ENCODE peak calls at places on chromosomes 1 and 21, in seven cellular contexts. H is right lobe of liver, X is esophagus squamous epithelium, G is tibial nerve, S is adrenal gland, U is IMR-90, Z is GM12891. I is an unnamed sample.

GRCh38 chr1:187244623-187245022 is 415.9 kb downstream of the PLA2G4A start:
- DNase-seq in H (no peak), X (no peak), G (no peak), S (peak), U (no peak), Z (no peak), I (no peak)

GRCh38 chr1:75908717-75909152 is 23.5 kb downstream of the ASB17 start:
- DNase-seq in H (no peak), X (no peak), G (no peak), S (no peak), U (peak), Z (no peak), I (no peak)

GRCh38 chr1:2306151-2306978 is 78.2 kb downstream of the SKI start:
- DNase-seq in H (no peak), X (no peak), G (no peak), S (no peak), U (no peak), Z (no peak), I (no peak)

GRCh38 chr21:33931799-33932390 is 16.3 kb upstream of the ATP5PO start:
- DNase-seq in H (no peak), X (no peak), G (no peak), S (no peak), U (no peak), Z (no peak), I (no peak)

GRCh38 chr1:169005776-169006175 is 100.7 kb upstream of the ATP1B1 start:
- DNase-seq in H (no peak), X (no peak), G (no peak), S (no peak), U (no peak), Z (no peak), I (no peak)

GRCh38 chr1:43893020-43893419 is 40.6 kb upstream of the ARTN start:
- DNase-seq in H (no peak), X (no peak), G (no peak), S (no peak), U (peak), Z (no peak), I (no peak)

GRCh38 chr1:83131692-83131955 is 867.3 kb downstream of the TTLL7 start:
- DNase-seq in H (no peak), X (no peak), G (no peak), S (no peak), U (no peak), Z (no peak), I (no peak)

GRCh38 chr1:74011736-74012135 is 186.2 kb downstream of the LRRIQ3 start:
- DNase-seq in H (no peak), X (no peak), G (no peak), S (no peak), U (no peak), Z (no peak), I (no peak)

GRCh38 chr1:207848234-207848633 is 62.7 kb downstream of the CD34 start:
- DNase-seq in H (peak), X (peak), G (no peak), S (peak), U (peak), Z (no peak), I (peak)

GRCh38 chr1:89582571-89582970 is 50.3 kb upstream of the LRRC8C start:
- DNase-seq in H (no peak), X (no peak), G (no peak), S (no peak), U (no peak), Z (no peak), I (no peak)

DNA sequence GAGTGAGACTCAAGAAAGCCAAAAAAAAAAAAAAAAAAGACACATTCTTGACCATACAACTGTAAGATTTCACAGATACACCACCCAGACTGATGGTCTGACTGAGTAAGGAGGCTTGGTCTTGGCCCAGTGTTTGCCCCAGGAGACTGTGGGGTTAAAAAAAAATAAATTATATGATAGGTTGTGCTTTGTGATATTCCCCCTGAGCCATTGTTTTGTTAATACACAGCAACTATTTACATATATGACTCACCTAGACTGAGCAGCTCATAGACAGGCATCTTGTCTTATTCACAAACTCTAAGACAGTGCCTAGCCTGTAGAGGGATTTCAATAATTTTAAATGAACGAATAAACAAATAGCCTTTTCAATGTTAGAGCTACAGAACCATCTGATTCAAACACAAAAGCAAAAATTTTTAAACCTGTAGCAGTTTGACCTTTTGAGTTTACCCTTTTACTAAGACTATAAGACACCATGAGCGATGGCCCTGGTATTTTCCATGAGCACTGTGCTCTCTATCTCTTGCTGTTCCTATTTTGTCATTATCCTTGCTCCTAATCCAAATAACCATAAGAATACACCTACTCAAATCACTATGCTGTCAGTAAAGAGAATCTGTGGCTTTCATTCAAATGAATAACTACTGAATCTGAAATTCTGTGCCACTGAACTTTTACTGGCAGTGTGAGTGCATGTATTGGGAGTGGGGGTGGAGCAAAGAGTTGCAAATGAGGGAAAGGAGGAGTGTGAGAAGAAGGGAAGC is 199.4 kb upstream of the PTBP2 start:
- DNase-seq in H (no peak), X (no peak), G (no peak), S (no peak), U (peak), Z (no peak), I (no peak)
- TF ChIP-seq POLR2A in H (no peak), X (no peak), G (no peak), S (no peak), U (no peak), Z (no peak), I (no peak)

GRCh38 chr21:36160850-36161178 is 4.2 kb downstream of the DOP1B start:
- DNase-seq in H (no peak), X (no peak), G (no peak), S (no peak), U (no peak), Z (no peak), I (no peak)

GRCh38 chr21:36159356-36159921 is 2.8 kb downstream of the DOP1B start:
- DNase-seq in H (no peak), X (no peak), G (no peak), S (no peak), U (no peak), Z (no peak), I (no peak)

GRCh38 chr21:36155603-36156338 is 853 bp upstream of the DOP1B start:
- DNase-seq in H (peak), X (peak), G (no peak), S (no peak), U (no peak), Z (no peak), I (no peak)

GRCh38 chr21:36156339-36156814 is 247 bp upstream of the DOP1B start:
- DNase-seq in H (peak), X (peak), G (peak), S (peak), U (peak), Z (peak), I (peak)

DNA sequence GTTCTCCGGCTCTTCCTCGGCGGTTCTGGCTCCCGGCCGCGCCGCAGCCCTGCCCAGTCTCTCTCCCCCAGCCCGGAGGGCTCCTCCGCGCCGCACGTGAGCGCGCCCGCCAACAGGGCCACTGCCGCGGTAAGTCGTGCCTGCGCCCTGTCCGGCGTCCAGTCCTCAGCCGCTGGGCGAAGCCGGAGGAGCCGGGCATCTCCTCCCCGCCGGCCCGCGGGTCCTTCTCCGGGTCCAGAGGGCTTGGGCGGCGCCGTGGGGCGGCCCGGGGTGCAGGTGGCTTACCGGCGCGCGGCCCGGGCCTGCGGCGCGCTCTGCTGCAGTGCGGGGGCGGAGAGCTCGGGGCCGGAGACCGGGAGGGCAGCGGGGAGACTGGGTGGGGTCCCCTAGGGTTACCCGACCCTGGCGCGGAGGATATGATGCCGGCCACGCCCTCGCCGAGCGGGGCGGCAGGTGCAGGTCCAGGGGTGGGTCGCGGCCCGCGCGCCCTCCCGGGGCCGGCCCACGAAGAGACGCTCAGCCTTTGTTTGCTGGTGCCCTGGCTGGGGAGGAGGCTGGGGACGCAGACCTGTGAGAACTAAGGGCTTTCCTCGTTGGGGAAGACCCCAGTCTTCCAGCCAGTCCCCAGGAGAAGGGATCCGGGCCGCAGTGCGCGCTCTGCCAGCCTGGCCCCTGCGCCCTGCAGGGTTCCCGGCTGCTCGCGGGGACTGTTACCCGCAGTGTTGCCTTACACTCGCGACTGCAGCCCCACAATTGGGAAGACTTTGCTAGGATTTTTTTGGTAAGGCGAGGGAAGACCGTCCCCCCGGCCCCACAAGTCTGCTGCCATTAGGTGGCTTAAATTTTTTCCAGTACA is at the start of gene DOP1B:
- DNase-seq in H (no peak), X (no peak), G (no peak), S (peak), U (no peak), Z (peak), I (peak)
- TF ChIP-seq POLR2A in H (peak), X (no peak), G (peak), S (peak), U (no peak), Z (no peak), I (peak)

GRCh38 chr1:216807696-216808095 is 84.5 kb upstream of the ESRRG start:
- DNase-seq in H (no peak), X (no peak), G (no peak), S (no peak), U (peak), Z (no peak), I (no peak)

GRCh38 chr1:216805233-216805632 is 82.0 kb upstream of the ESRRG start:
- DNase-seq in H (no peak), X (no peak), G (no peak), S (no peak), U (peak), Z (no peak), I (no peak)

GRCh38 chr1:216809649-216810048 is 86.4 kb upstream of the ESRRG start:
- DNase-seq in H (no peak), X (no peak), G (no peak), S (no peak), U (no peak), Z (no peak), I (no peak)

DNA sequence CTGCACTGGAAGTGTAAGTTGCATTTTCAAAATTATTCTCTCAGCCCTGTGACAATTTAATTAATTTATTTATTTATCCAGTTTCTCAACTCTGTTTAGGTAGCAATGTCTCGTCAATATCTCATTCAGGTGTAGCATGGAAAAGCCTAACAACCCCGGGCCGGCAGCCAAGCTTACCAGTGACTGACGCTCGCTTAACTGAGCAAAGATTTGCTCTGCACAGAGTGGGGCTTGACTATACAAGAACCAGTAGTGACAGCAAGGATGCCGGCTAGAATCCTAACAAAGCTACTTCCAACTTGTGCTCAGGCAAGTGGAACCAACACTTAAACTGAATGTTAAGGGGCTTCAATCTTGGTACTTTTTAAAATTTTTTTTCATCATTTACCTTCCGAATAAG is 80.9 kb upstream of the ESRRG start:
- DNase-seq in H (no peak), X (no peak), G (no peak), S (no peak), U (no peak), Z (no peak), I (no peak)
- TF ChIP-seq POLR2A in H (no peak), X (no peak), G (no peak), S (no peak), U (no peak), Z (no peak), I (no peak)

DNA sequence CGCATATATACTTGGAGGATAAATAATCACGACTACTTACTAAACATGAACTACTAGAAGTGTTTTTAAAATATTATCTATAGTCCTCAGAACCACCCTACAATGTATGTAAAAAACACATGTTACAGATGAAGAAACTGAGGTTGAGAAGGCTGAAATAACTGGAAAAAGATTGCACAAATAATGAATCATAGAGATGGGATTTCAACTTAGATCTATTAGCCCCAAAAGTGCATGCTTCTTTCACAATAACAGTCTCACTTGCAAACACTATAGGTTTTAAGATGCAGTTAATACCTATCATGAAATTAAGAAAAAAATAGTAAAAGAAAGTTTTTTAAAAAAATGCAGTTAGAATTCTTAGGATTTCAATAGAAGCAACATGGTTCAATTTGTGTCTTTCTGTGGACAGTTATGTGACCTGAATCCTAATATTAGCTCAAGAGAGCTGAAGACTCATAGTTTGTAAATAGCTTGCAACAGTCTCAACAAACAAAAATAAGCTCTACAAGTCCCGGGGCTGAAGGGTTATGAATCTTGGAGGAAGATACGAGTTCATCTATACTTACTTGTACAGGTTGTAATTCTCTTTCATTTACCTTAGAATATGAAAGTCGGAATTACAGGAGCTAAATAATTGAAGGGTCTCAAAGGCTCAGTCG is 58.6 kb upstream of the NTPCR start:
- DNase-seq in H (no peak), X (no peak), G (no peak), S (no peak), U (peak), Z (no peak), I (no peak)
- TF ChIP-seq POLR2A in H (no peak), X (no peak), G (no peak), S (no peak), U (no peak), Z (no peak), I (no peak)

GRCh38 chr1:234748713-234749112 is 138.7 kb upstream of the IRF2BP2 start:
- DNase-seq in H (no peak), X (no peak), G (no peak), S (no peak), U (no peak), Z (no peak), I (no peak)
- TF ChIP-seq POLR2A in H (no peak), X (no peak), G (no peak), S (no peak), U (no peak), Z (no peak), I (no peak)

DNA sequence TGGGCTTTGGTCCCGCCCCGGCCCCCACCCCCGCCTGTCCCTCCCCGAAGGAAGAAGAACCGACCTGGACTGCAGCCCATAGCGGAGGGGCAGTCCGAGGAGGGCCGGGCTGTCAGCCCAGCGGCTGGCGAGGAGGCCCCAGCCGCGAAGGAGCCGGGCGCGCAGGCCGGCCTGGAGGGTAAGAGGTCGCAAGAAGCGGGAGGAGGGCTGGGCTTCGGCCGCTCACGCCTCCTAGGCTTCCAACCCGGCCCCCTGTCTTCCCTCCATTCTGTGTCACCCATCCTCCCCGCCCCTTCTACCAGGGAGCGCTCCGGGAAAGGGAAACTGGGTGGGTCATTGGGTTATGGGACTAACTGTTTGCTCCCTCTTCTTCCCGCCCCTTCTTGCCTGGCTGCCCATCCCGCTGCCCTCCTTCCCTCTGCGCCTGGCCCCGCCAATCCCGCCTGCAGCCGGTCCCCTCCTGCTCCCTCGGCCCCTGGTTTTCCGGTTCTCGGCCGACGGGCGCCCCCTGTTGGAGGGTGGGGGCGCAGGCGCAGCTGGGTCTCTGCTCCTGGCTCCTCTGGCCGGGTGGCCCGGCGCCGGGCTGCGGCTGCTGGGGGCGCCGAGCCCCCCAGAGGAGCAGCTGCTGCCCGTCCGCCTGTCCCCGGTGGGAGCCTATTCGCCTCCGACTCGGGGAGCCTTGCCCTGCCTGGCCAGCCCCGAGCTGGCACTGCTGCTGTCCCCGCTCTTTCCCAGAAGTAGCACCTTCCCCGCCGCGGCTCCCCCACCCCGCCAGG is 2.4 kb downstream of the RUSC1 start:
- DNase-seq in H (peak), X (no peak), G (peak), S (peak), U (peak), Z (peak), I (peak)
- TF ChIP-seq POLR2A in H (no peak), X (no peak), G (peak), S (no peak), U (no peak), Z (no peak), I (peak)